ENCODE peak calls at places on chromosome 20, in seven cellular contexts. S, V, Z, D, N, Y and Q are unnamed samples.

GRCh38 chr20:57991211-57991841 is 237.1 kb downstream of the ANKRD60 start:
- DNase-seq in V (no peak), Y (no peak), D (no peak), S (no peak), Z (no peak), N (peak), Q (no peak)

GRCh38 chr20:8860011-8860495 is 208.8 kb upstream of the PLCB4 start:
- DNase-seq in Z (no peak), N (peak), S (peak), Y (no peak), D (no peak), V (no peak), Q (no peak)

GRCh38 chr20:38092260-38092857 is 58.8 kb downstream of the RPRD1B start:
- DNase-seq in Z (no peak), N (no peak), D (no peak), V (no peak), Y (no peak), S (no peak), Q (no peak)

GRCh38 chr20:41631826-41632225 is 13.6 kb upstream of the CHD6 start:
- DNase-seq in V (no peak), Y (peak), N (peak), Z (no peak), S (no peak), D (no peak), Q (no peak)

GRCh38 chr20:48051810-48052491 is 266.7 kb upstream of the SULF2 start:
- DNase-seq in N (peak), Y (no peak), V (no peak), D (no peak), Z (no peak), S (no peak), Q (peak)

GRCh38 chr20:25437153-25437581 is 29.7 kb downstream of the GINS1 start:
- DNase-seq in V (no peak), S (no peak), Y (no peak), Z (no peak), D (no peak), N (peak), Q (no peak)

GRCh38 chr20:58634818-58635665 is 16.0 kb upstream of the STX16 start:
- DNase-seq in Y (no peak), D (no peak), S (no peak), Z (no peak), V (no peak), N (peak), Q (peak)

GRCh38 chr20:3209946-3210317 is 634 bp downstream of the ITPA start:
- DNase-seq in N (peak), Z (no peak), Y (no peak), D (no peak), S (no peak), V (no peak), Q (no peak)

GRCh38 chr20:50655325-50655880 is 35.9 kb downstream of the RIPOR3 start:
- DNase-seq in V (no peak), Z (no peak), S (peak), N (peak), D (no peak), Y (peak), Q (peak)

GRCh38 chr20:37956099-37956498 is 53.2 kb downstream of the VSTM2L start:
- DNase-seq in S (peak), V (peak), Y (no peak), D (no peak), Z (peak), N (peak), Q (no peak)

GRCh38 chr20:31849306-31849930 is 4.0 kb upstream of the FOXS1 start:
- DNase-seq in S (no peak), V (no peak), N (no peak), Y (no peak), D (no peak), Z (peak), Q (peak)

GRCh38 chr20:18276821-18277220 is 11.5 kb upstream of the ZNF133 start:
- DNase-seq in D (peak), S (peak), Y (peak), Z (peak), N (peak), V (peak), Q (peak)

GRCh38 chr20:31704225-31705119 is 18.2 kb downstream of the BCL2L1 start:
- DNase-seq in Z (no peak), D (no peak), S (no peak), N (peak), V (no peak), Y (no peak), Q (no peak)

GRCh38 chr20:21640556-21640955 is 64.9 kb upstream of the PAX1 start:
- DNase-seq in V (no peak), Z (peak), D (no peak), N (no peak), S (no peak), Y (no peak), Q (no peak)

GRCh38 chr20:48832423-48832735 is 4.6 kb upstream of the PREX1 start:
- DNase-seq in D (no peak), S (no peak), Y (no peak), V (no peak), Z (no peak), N (no peak), Q (no peak)

GRCh38 chr20:24470782-24471582 is 1.6 kb downstream of the SYNDIG1 start:
- DNase-seq in N (no peak), V (no peak), S (no peak), Y (no peak), D (no peak), Z (no peak), Q (no peak)

GRCh38 chr20:49306903-49307336 is 29.1 kb upstream of the ZNFX1 start:
- DNase-seq in N (no peak), Y (no peak), V (no peak), S (no peak), D (no peak), Z (peak), Q (no peak)

GRCh38 chr20:8334641-8335040 is 202.6 kb downstream of the PLCB1 start:
- DNase-seq in V (no peak), N (no peak), Z (no peak), S (no peak), D (no peak), Y (no peak), Q (no peak)

GRCh38 chr20:62922451-62922921 is 3.8 kb downstream of the DIDO1 start:
- DNase-seq in Y (no peak), D (no peak), N (no peak), Z (no peak), S (no peak), V (peak), Q (no peak)

GRCh38 chr20:905999-906520 is 10.1 kb downstream of the ANGPT4 start:
- DNase-seq in Z (no peak), N (no peak), V (no peak), Y (no peak), S (no peak), D (no peak), Q (no peak)

GRCh38 chr20:46767127-46767761 is 57.8 kb downstream of the SLC2A10 start:
- DNase-seq in Y (no peak), D (no peak), V (no peak), N (peak), S (no peak), Z (peak), Q (no peak)

GRCh38 chr20:36824142-36824940 is 50.8 kb upstream of the DSN1 start:
- DNase-seq in S (no peak), V (no peak), D (no peak), Y (no peak), Z (no peak), N (no peak), Q (no peak)

GRCh38 chr20:53595018-53595378 is 1.4 kb upstream of the ZNF217 start:
- DNase-seq in V (no peak), Z (no peak), S (no peak), Y (no peak), N (no peak), D (no peak), Q (no peak)

GRCh38 chr20:12695937-12696336 is 312.8 kb upstream of the SPTLC3 start:
- DNase-seq in V (no peak), N (no peak), Y (no peak), D (no peak), S (no peak), Z (no peak), Q (no peak)

GRCh38 chr20:58692579-58693225 is at the start of gene NPEPL1:
- DNase-seq in D (peak), Z (peak), N (peak), S (no peak), Y (peak), V (peak), Q (no peak)

GRCh38 chr20:11626551-11626950 is 291.1 kb upstream of the BTBD3 start:
- DNase-seq in N (no peak), Y (no peak), V (no peak), D (no peak), S (no peak), Z (no peak), Q (no peak)

GRCh38 chr20:31711416-31712111 is 11.1 kb downstream of the BCL2L1 start:
- DNase-seq in S (no peak), N (no peak), Y (no peak), V (no peak), D (no peak), Z (no peak), Q (no peak)

GRCh38 chr20:57142667-57143066 is 123.8 kb downstream of the BMP7 start:
- DNase-seq in V (no peak), D (no peak), Y (no peak), Z (no peak), N (no peak), S (no peak), Q (no peak)

GRCh38 chr20:49786671-49787370 is 25.8 kb upstream of the SLC9A8 start:
- DNase-seq in Z (no peak), V (no peak), N (no peak), D (no peak), S (no peak), Y (no peak), Q (no peak)

GRCh38 chr20:11403711-11404110 is 514.0 kb upstream of the BTBD3 start:
- DNase-seq in V (no peak), Z (no peak), N (peak), Y (no peak), S (no peak), D (no peak), Q (no peak)

GRCh38 chr20:40160151-40160550 is 528.9 kb downstream of the MAFB start:
- DNase-seq in Y (peak), D (no peak), S (no peak), N (peak), Z (no peak), V (peak), Q (no peak)

GRCh38 chr20:47440857-47441773 is 60.6 kb upstream of the NCOA3 start:
- DNase-seq in V (no peak), N (peak), D (no peak), Z (no peak), S (no peak), Y (no peak), Q (no peak)

GRCh38 chr20:10250902-10251301 is 32.3 kb downstream of the SNAP25 start:
- DNase-seq in S (no peak), N (no peak), Z (peak), Y (no peak), D (no peak), V (no peak), Q (no peak)

GRCh38 chr20:16674243-16674642 is 55.6 kb upstream of the SNRPB2 start:
- DNase-seq in Y (no peak), Z (no peak), V (no peak), S (no peak), N (no peak), D (no peak), Q (no peak)

GRCh38 chr20:60136640-60137411 is 178.6 kb downstream of the CDH26 start:
- DNase-seq in V (no peak), S (no peak), Y (no peak), Z (no peak), D (no peak), N (no peak), Q (no peak)